ENCODE peak calls at places on chromosomes 13 and 19, in eight cellular contexts. One of them, this sample, is unnamed.
A peak's percentile ranks its signal among the peaks of the same experiment; 100 is the strongest.

GRCh38 chr13:75079226-75079625 is 402.7 kb downstream of the TBC1D4 start:
- DNase-seq in choroid plexus epithelial cell: peak; percentile 41
- DNase-seq in B cell: no peak
- DNase-seq in psoas muscle: no peak
- DNase-seq in AG04450: peak; percentile 10
- DNase-seq in lung: no peak
- DNase-seq in osteocyte: no peak
- DNase-seq in IMR-90: peak; percentile 66
- DNase-seq in this sample: no peak

GRCh38 chr19:15936173-15936572 is 1.8 kb upstream of the CYP4F11 start:
- DNase-seq in choroid plexus epithelial cell: no peak
- DNase-seq in B cell: no peak
- DNase-seq in psoas muscle: no peak
- DNase-seq in AG04450: no peak
- DNase-seq in lung: no peak
- DNase-seq in osteocyte: no peak
- DNase-seq in IMR-90: no peak
- DNase-seq in this sample: no peak

GRCh38 chr13:30153871-30154426 is 153.4 kb downstream of the KATNAL1 start:
- DNase-seq in choroid plexus epithelial cell: peak; percentile 57
- DNase-seq in B cell: no peak
- DNase-seq in psoas muscle: no peak
- DNase-seq in AG04450: no peak
- DNase-seq in lung: no peak
- DNase-seq in osteocyte: no peak
- DNase-seq in IMR-90: peak; percentile 31
- DNase-seq in this sample: no peak

GRCh38 chr13:50584856-50585580 is 258.5 kb downstream of the DLEU7 start:
- DNase-seq in choroid plexus epithelial cell: no peak
- DNase-seq in B cell: no peak
- DNase-seq in psoas muscle: no peak
- DNase-seq in AG04450: no peak
- DNase-seq in lung: no peak
- DNase-seq in osteocyte: no peak
- DNase-seq in IMR-90: no peak
- DNase-seq in this sample: no peak

GRCh38 chr13:46343279-46343949 is 43.6 kb downstream of the RUBCNL start:
- DNase-seq in choroid plexus epithelial cell: no peak
- DNase-seq in B cell: no peak
- DNase-seq in psoas muscle: no peak
- DNase-seq in AG04450: no peak
- DNase-seq in lung: no peak
- DNase-seq in osteocyte: peak; percentile 60
- DNase-seq in IMR-90: no peak
- DNase-seq in this sample: no peak

GRCh38 chr13:91046715-91047327 is 300.7 kb upstream of the MIR17HG start:
- DNase-seq in choroid plexus epithelial cell: peak; percentile 11
- DNase-seq in B cell: no peak
- DNase-seq in psoas muscle: no peak
- DNase-seq in AG04450: no peak
- DNase-seq in lung: no peak
- DNase-seq in osteocyte: no peak
- DNase-seq in IMR-90: no peak
- DNase-seq in this sample: peak; percentile 37

GRCh38 chr13:60583196-60583908 is 186.3 kb downstream of the TDRD3 start:
- DNase-seq in choroid plexus epithelial cell: peak; percentile 84
- DNase-seq in B cell: no peak
- DNase-seq in psoas muscle: no peak
- DNase-seq in AG04450: no peak
- DNase-seq in lung: no peak
- DNase-seq in osteocyte: no peak
- DNase-seq in IMR-90: peak; percentile 16
- DNase-seq in this sample: no peak

GRCh38 chr13:101875091-101875490 is 422.6 kb downstream of the ITGBL1 start:
- DNase-seq in choroid plexus epithelial cell: no peak
- DNase-seq in B cell: no peak
- DNase-seq in psoas muscle: no peak
- DNase-seq in AG04450: no peak
- DNase-seq in lung: no peak
- DNase-seq in osteocyte: no peak
- DNase-seq in IMR-90: no peak
- DNase-seq in this sample: no peak

GRCh38 chr13:113112893-113113845 is 7.6 kb downstream of the F7 start:
- DNase-seq in choroid plexus epithelial cell: no peak
- DNase-seq in B cell: peak; percentile 46
- DNase-seq in psoas muscle: no peak
- DNase-seq in AG04450: no peak
- DNase-seq in lung: no peak
- DNase-seq in osteocyte: peak; percentile 38
- DNase-seq in IMR-90: no peak
- DNase-seq in this sample: peak; percentile 5

GRCh38 chr13:27000686-27001085 is 170.9 kb downstream of the USP12 start:
- DNase-seq in choroid plexus epithelial cell: no peak
- DNase-seq in B cell: no peak
- DNase-seq in psoas muscle: no peak
- DNase-seq in AG04450: no peak
- DNase-seq in lung: no peak
- DNase-seq in osteocyte: no peak
- DNase-seq in IMR-90: no peak
- DNase-seq in this sample: no peak

GRCh38 chr13:36101157-36101556 is 30.0 kb downstream of the DCLK1 start:
- DNase-seq in choroid plexus epithelial cell: no peak
- DNase-seq in B cell: no peak
- DNase-seq in psoas muscle: no peak
- DNase-seq in AG04450: no peak
- DNase-seq in lung: no peak
- DNase-seq in osteocyte: no peak
- DNase-seq in IMR-90: no peak
- DNase-seq in this sample: no peak

GRCh38 chr19:3494559-3494958 is 5.9 kb downstream of the DOHH start:
- DNase-seq in choroid plexus epithelial cell: no peak
- DNase-seq in B cell: no peak
- DNase-seq in psoas muscle: no peak
- DNase-seq in AG04450: no peak
- DNase-seq in lung: no peak
- DNase-seq in osteocyte: no peak
- DNase-seq in IMR-90: no peak
- DNase-seq in this sample: no peak

GRCh38 chr13:60019119-60019993 is 144.4 kb downstream of the DIAPH3 start:
- DNase-seq in choroid plexus epithelial cell: peak; percentile 61
- DNase-seq in B cell: no peak
- DNase-seq in psoas muscle: no peak
- DNase-seq in AG04450: no peak
- DNase-seq in lung: no peak
- DNase-seq in osteocyte: no peak
- DNase-seq in IMR-90: peak; percentile 40
- DNase-seq in this sample: no peak

GRCh38 chr19:38224014-38224862 is at the start of gene DPF1:
- DNase-seq in choroid plexus epithelial cell: peak; percentile 55
- DNase-seq in B cell: peak; percentile 47
- DNase-seq in psoas muscle: peak; percentile 39
- DNase-seq in AG04450: no peak
- DNase-seq in lung: no peak
- DNase-seq in osteocyte: peak; percentile 89
- DNase-seq in IMR-90: peak; percentile 56
- DNase-seq in this sample: peak; percentile 91

GRCh38 chr13:30186644-30187431 is 120.5 kb downstream of the KATNAL1 start:
- DNase-seq in choroid plexus epithelial cell: no peak
- DNase-seq in B cell: no peak
- DNase-seq in psoas muscle: no peak
- DNase-seq in AG04450: no peak
- DNase-seq in lung: no peak
- DNase-seq in osteocyte: no peak
- DNase-seq in IMR-90: peak; percentile 7
- DNase-seq in this sample: no peak

GRCh38 chr19:16436780-16437179 is 35.0 kb downstream of the EPS15L1 start:
- DNase-seq in choroid plexus epithelial cell: peak; percentile 47
- DNase-seq in B cell: peak; percentile 5
- DNase-seq in psoas muscle: no peak
- DNase-seq in AG04450: no peak
- DNase-seq in lung: no peak
- DNase-seq in osteocyte: no peak
- DNase-seq in IMR-90: no peak
- DNase-seq in this sample: no peak

GRCh38 chr13:73223372-73223781 is 164.6 kb downstream of the KLF5 start:
- DNase-seq in choroid plexus epithelial cell: no peak
- DNase-seq in B cell: no peak
- DNase-seq in psoas muscle: no peak
- DNase-seq in AG04450: no peak
- DNase-seq in lung: no peak
- DNase-seq in osteocyte: no peak
- DNase-seq in IMR-90: no peak
- DNase-seq in this sample: no peak

DNA sequence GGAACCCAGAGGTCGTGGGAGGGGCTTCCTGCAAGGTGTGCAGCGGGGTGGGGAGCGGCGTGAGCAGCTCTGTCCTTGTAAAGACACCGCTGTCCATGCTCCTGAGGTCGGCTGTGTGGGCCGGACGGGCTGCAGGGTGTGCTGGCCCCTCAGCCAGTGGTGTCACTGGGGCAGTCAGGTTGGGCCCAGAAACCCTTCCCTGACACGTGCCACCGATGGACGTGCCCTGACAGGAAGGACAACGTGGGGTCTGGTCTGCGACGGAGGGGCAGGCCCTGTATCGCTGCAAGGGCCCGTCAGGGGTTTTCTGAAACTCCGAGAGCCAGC is 4.2 kb upstream of the RPS15 start:
- DNase-seq in choroid plexus epithelial cell: no peak
- DNase-seq in B cell: no peak
- DNase-seq in psoas muscle: no peak
- DNase-seq in AG04450: no peak
- DNase-seq in lung: no peak
- DNase-seq in osteocyte: no peak
- DNase-seq in IMR-90: no peak
- DNase-seq in this sample: no peak
- TF ChIP-seq CTCF in choroid plexus epithelial cell: no peak
- TF ChIP-seq CTCF in B cell: no peak
- TF ChIP-seq CTCF in psoas muscle: no peak
- TF ChIP-seq CTCF in AG04450: no peak
- TF ChIP-seq CTCF in lung: no peak
- TF ChIP-seq CTCF in osteocyte: no peak
- TF ChIP-seq CTCF in IMR-90: no peak
- TF ChIP-seq CTCF in this sample: no peak

DNA sequence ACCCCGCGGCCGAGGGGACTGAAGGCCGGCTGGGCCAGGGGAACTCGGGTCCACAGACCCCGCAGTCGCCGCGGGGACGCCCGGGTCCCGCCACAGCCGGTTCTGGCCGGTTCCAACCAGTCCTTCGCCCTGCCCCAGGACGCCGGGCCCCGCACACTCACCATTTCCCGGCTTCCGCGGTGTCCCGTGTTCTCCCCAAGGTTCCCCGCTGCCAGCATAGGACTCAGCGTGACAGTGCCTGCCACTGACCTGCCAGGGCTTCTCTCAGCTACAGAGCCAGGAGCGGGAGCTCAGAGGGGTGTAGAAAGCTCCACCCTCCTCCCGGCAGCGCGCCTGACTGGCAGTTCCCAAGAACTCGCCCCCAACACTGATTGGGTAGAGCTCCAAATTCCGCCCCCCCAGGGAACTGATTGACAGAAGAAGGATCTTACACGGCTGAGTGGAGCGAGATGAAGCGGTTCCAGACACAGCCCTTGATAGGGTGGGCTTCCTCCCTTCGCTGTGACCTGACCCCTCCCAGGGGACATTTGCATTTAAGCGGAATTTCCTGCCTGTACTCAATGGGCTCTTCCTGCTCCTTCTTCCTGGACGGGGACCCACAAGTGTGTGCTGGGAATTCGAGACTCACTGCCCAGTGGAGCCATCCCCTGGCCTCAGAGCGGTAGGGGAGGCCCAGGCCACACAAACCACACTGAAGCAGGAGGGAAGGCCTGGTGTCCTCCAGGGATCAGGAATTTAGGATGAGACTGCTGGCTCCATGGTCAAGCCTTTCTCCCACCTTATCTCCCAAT is at the start of gene ZNF442:
- DNase-seq in choroid plexus epithelial cell: peak; percentile 97
- DNase-seq in B cell: peak; percentile 90
- DNase-seq in psoas muscle: peak; percentile 96
- DNase-seq in AG04450: peak; percentile 82
- DNase-seq in lung: peak; percentile 98
- DNase-seq in osteocyte: peak; percentile 98
- DNase-seq in IMR-90: peak; percentile 93
- DNase-seq in this sample: peak; percentile 99
- TF ChIP-seq CTCF in choroid plexus epithelial cell: peak; percentile 87
- TF ChIP-seq CTCF in B cell: peak; percentile 24
- TF ChIP-seq CTCF in psoas muscle: peak; percentile 64
- TF ChIP-seq CTCF in AG04450: peak; percentile 79
- TF ChIP-seq CTCF in lung: peak; percentile 21
- TF ChIP-seq CTCF in osteocyte: peak; percentile 73
- TF ChIP-seq CTCF in IMR-90: peak; percentile 66
- TF ChIP-seq CTCF in this sample: peak; percentile 73

DNA sequence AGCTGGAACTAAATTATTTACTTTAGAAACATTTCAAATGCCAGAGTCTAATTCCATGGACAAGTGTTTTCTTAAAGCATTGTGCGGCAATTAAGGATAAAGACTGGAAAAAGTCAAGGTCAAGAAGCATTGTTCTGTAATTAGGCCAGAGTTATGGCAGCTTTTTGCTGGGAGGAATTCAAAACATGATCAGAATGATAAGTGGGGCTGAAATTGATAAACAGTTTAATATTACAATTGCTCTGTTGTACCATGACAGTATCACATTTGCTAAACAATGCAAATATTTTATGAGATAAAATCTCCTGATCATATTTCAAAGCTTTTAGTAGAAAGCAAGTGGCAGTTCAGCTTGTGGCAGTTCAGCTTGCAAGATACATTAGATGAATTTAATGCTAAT is 513.7 kb downstream of the GPC6 start:
- DNase-seq in choroid plexus epithelial cell: no peak
- DNase-seq in B cell: no peak
- DNase-seq in psoas muscle: no peak
- DNase-seq in AG04450: no peak
- DNase-seq in lung: no peak
- DNase-seq in osteocyte: no peak
- DNase-seq in IMR-90: no peak
- DNase-seq in this sample: no peak
- TF ChIP-seq CTCF in choroid plexus epithelial cell: no peak
- TF ChIP-seq CTCF in B cell: no peak
- TF ChIP-seq CTCF in psoas muscle: no peak
- TF ChIP-seq CTCF in AG04450: no peak
- TF ChIP-seq CTCF in lung: no peak
- TF ChIP-seq CTCF in osteocyte: no peak
- TF ChIP-seq CTCF in IMR-90: no peak
- TF ChIP-seq CTCF in this sample: no peak

DNA sequence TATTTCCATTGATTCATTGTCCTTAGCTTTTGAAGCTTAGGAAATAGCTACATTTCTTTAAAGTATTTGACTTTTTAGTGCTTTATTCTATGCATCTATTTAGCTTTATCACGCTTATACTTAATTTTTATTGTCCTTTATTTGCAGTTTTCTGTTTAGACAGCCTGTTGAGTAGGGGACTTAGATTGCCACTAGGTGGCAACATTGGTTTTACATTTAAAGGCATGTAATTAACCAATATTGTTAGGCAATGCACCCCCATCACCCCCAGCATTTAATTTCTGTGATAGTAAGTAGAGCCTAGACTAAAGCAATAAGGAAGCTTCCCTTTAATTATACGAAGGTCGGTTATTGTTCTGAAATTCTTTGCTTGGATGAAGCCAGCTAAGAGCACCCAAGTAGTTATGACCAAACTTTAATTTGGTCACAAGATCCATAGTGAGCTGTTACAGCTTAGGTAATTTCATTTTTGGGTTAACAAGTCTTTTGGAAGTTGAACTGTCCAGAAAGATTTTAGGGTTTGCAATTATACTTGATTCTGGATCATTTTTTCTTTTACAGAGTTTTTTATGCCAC is 36.5 kb downstream of the B3GLCT start:
- DNase-seq in choroid plexus epithelial cell: peak; percentile 78
- DNase-seq in B cell: no peak
- DNase-seq in psoas muscle: no peak
- DNase-seq in AG04450: peak; percentile 15
- DNase-seq in lung: no peak
- DNase-seq in osteocyte: no peak
- DNase-seq in IMR-90: peak; percentile 54
- DNase-seq in this sample: no peak
- TF ChIP-seq CTCF in choroid plexus epithelial cell: peak; percentile 75
- TF ChIP-seq CTCF in B cell: peak; percentile 75
- TF ChIP-seq CTCF in psoas muscle: peak; percentile 70
- TF ChIP-seq CTCF in AG04450: peak; percentile 81
- TF ChIP-seq CTCF in lung: peak; percentile 27
- TF ChIP-seq CTCF in osteocyte: peak; percentile 83
- TF ChIP-seq CTCF in IMR-90: peak; percentile 77
- TF ChIP-seq CTCF in this sample: peak; percentile 11

This sample was measured in WERI-Rb-1.